ENCODE peak calls at places on chromosomes 11 and 22, in seven cellular contexts. Z is ovary; D is astrocyte; M is naive thymus-derived CD4-positive, alpha-beta T cell; U is mesendoderm; V is IMR-90; R is tibial artery. H is an unnamed sample.

GRCh38 chr11:102367364-102367763 is 20.4 kb downstream of the BIRC2 start:
- DNase-seq in Z (no peak), D (no peak), M (peak; percentile 38), U (no peak), V (peak; percentile 23), R (no peak), H (no peak)

GRCh38 chr11:76782526-76783293 is 446 bp upstream of the TSKU start:
- DNase-seq in Z (peak; percentile 93), D (peak; percentile 95), M (no peak), U (peak; percentile 98), V (peak; percentile 98), R (peak; percentile 91), H (peak; percentile 90)

GRCh38 chr11:44496391-44496790 is 69.1 kb upstream of the CD82 start:
- DNase-seq in Z (no peak), D (no peak), M (no peak), U (peak; percentile 70), V (no peak), R (no peak), H (no peak)

GRCh38 chr11:126440792-126441514 is 85.5 kb downstream of the ST3GAL4 start:
- DNase-seq in Z (peak; percentile 93), D (peak; percentile 28), M (peak; percentile 41), U (peak; percentile 90), V (peak; percentile 59), R (peak; percentile 73), H (peak; percentile 73)

GRCh38 chr11:118892515-118892914 is 8.8 kb downstream of the CXCR5 start:
- DNase-seq in Z (no peak), D (no peak), M (peak; percentile 72), U (no peak), V (no peak), R (no peak), H (no peak)

GRCh38 chr11:63551889-63552266 is 11.3 kb downstream of the PLAAT2 start:
- DNase-seq in Z (no peak), D (no peak), M (no peak), U (no peak), V (no peak), R (no peak), H (no peak)

GRCh38 chr22:38205261-38206128 is 3.7 kb downstream of the MAFF start:
- DNase-seq in Z (peak; percentile 92), D (peak; percentile 84), M (no peak), U (no peak), V (peak; percentile 79), R (peak; percentile 93), H (peak; percentile 78)

GRCh38 chr11:112963368-112963955 is 2.2 kb downstream of the NCAM1 start:
- DNase-seq in Z (peak; percentile 57), D (no peak), M (no peak), U (peak; percentile 10), V (no peak), R (no peak), H (no peak)

GRCh38 chr22:21736084-21736642 is 569 bp upstream of the YPEL1 start:
- DNase-seq in Z (no peak), D (no peak), M (no peak), U (no peak), V (no peak), R (no peak), H (no peak)

GRCh38 chr22:50399751-50400331 is 56.7 kb downstream of the PPP6R2 start:
- DNase-seq in Z (no peak), D (no peak), M (no peak), U (peak; percentile 74), V (no peak), R (peak; percentile 46), H (peak; percentile 23)

GRCh38 chr11:2512431-2513407 is 67.9 kb downstream of the KCNQ1 start:
- DNase-seq in Z (no peak), D (no peak), M (no peak), U (no peak), V (no peak), R (peak; percentile 16), H (no peak)

GRCh38 chr22:49142281-49142680 is 685.4 kb downstream of the BRD1 start:
- DNase-seq in Z (no peak), D (no peak), M (no peak), U (no peak), V (no peak), R (no peak), H (no peak)

GRCh38 chr11:2929511-2929879 is 275 bp upstream of the PHLDA2 start:
- DNase-seq in Z (peak; percentile 53), D (peak; percentile 58), M (no peak), U (no peak), V (peak; percentile 72), R (peak; percentile 55), H (no peak)

GRCh38 chr11:13963169-13963948 is 836 bp downstream of the SPON1 start:
- DNase-seq in Z (peak; percentile 65), D (peak; percentile 14), M (no peak), U (peak; percentile 63), V (peak; percentile 17), R (no peak), H (no peak)

GRCh38 chr11:68007498-68008380 is 2.4 kb upstream of the ALDH3B1 start:
- DNase-seq in Z (no peak), D (no peak), M (no peak), U (no peak), V (no peak), R (no peak), H (no peak)

GRCh38 chr11:117885777-117886176 is 9.3 kb upstream of the FXYD6 start:
- DNase-seq in Z (peak; percentile 97), D (no peak), M (no peak), U (no peak), V (no peak), R (peak; percentile 37), H (peak; percentile 85)

GRCh38 chr22:27799334-27800249 is 2.0 kb downstream of the MN1 start:
- DNase-seq in Z (peak; percentile 76), D (no peak), M (no peak), U (no peak), V (no peak), R (no peak), H (peak; percentile 57)

GRCh38 chr22:26679003-26679629 is 21.7 kb downstream of the MIAT start:
- DNase-seq in Z (peak; percentile 84), D (peak; percentile 48), M (peak; percentile 41), U (peak; percentile 88), V (peak; percentile 71), R (peak; percentile 77), H (peak; percentile 77)

GRCh38 chr11:88229303-88229702 is 54.1 kb upstream of the RAB38 start:
- DNase-seq in Z (no peak), D (no peak), M (no peak), U (no peak), V (no peak), R (no peak), H (no peak)

GRCh38 chr11:1752907-1753425 is 2.6 kb upstream of the IFITM10 start:
- DNase-seq in Z (no peak), D (no peak), M (no peak), U (no peak), V (no peak), R (no peak), H (no peak)

GRCh38 chr22:20441631-20442484 is 4.2 kb upstream of the SCARF2 start:
- DNase-seq in Z (no peak), D (no peak), M (no peak), U (no peak), V (no peak), R (no peak), H (no peak)

GRCh38 chr11:67117667-67118058 is 1.4 kb upstream of the KDM2A start:
- DNase-seq in Z (peak; percentile 76), D (no peak), M (peak; percentile 19), U (peak; percentile 47), V (no peak), R (peak; percentile 19), H (peak; percentile 48)

GRCh38 chr11:34331329-34331728 is 26.5 kb downstream of the ABTB2 start:
- DNase-seq in Z (no peak), D (peak; percentile 77), M (no peak), U (no peak), V (peak; percentile 60), R (peak; percentile 62), H (no peak)

GRCh38 chr11:42225664-42226063 is 766.2 kb upstream of the LRRC4C start:
- DNase-seq in Z (no peak), D (no peak), M (no peak), U (no peak), V (no peak), R (no peak), H (no peak)

GRCh38 chr11:105838668-105839403 is 183.2 kb downstream of the MSANTD4 start:
- DNase-seq in Z (no peak), D (peak; percentile 41), M (no peak), U (peak; percentile 28), V (peak; percentile 80), R (no peak), H (no peak)

DNA sequence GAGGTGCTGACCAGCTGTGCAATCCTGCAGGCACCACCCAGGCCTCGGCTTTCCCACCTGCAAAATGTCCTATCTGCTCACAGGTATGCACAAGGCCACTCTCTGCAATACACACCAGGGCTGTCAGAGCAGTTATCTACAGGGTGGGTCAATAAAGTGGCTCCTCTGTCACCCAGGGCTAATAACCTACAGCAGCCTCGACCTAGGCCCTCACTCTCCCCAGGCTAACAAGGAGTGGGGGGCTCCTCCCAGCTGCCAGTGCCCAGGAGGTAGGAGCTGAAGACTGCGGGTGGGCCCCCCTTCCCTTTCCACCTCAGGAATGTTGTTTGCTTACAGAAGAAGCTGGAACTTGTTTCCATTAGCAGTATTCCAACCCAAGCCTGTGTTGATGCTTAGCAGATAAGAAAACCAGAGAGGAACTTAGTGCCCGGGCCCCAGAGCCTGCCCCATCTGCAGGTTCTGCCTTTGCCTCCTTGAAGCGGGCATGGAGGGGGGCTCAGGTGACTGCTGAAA is 26.8 kb downstream of the MYH9 start:
- DNase-seq in Z (no peak), D (peak; percentile 71), M (no peak), U (peak; percentile 83), V (peak; percentile 76), R (no peak), H (no peak)
- H3K4me1 ChIP-seq in Z (peaks cover 38% of the 10 kb centered on the region), D (peaks cover 91% of the 10 kb centered on the region), M (peaks cover 95% of the 10 kb centered on the region), U (peaks cover 21% of the 10 kb centered on the region), V (peaks cover 65% of the 10 kb centered on the region), R (peaks cover 5% of the 10 kb centered on the region), H (peaks cover 99% of the 10 kb centered on the region)

GRCh38 chr22:45332001-45332400 is 22.3 kb downstream of the FAM118A start:
- DNase-seq in Z (no peak), D (no peak), M (no peak), U (no peak), V (no peak), R (no peak), H (no peak)
- H3K36me3 ChIP-seq in Z (no peaks in the 10 kb centered on the region), D (no peaks in the 10 kb centered on the region), M (no peaks in the 10 kb centered on the region), U (no peaks in the 10 kb centered on the region), V (peaks cover 56% of the 10 kb centered on the region), R (peaks cover 84% of the 10 kb centered on the region), H (peaks cover 4% of the 10 kb centered on the region)

GRCh38 chr11:128339721-128340271 is 247.6 kb downstream of the ETS1 start:
- DNase-seq in Z (no peak), D (no peak), M (no peak), U (no peak), V (no peak), R (no peak), H (no peak)
- H3K4me1 ChIP-seq in Z (no peaks in the 10 kb centered on the region), D (peaks cover 37% of the 10 kb centered on the region), M (peaks cover 33% of the 10 kb centered on the region), U (no peaks in the 10 kb centered on the region), V (peaks cover 18% of the 10 kb centered on the region), R (no peaks in the 10 kb centered on the region), H (peaks cover 56% of the 10 kb centered on the region)

GRCh38 chr11:60938500-60938899 is 13.5 kb downstream of the SLC15A3 start:
- DNase-seq in Z (no peak), D (no peak), M (no peak), U (no peak), V (no peak), R (no peak), H (no peak)
- H3K36me3 ChIP-seq in Z (no peaks in the 10 kb centered on the region), D (no peaks in the 10 kb centered on the region), M (no peaks in the 10 kb centered on the region), U (no peaks in the 10 kb centered on the region), V (peaks cover 34% of the 10 kb centered on the region), R (peaks cover 61% of the 10 kb centered on the region), H (peaks cover 7% of the 10 kb centered on the region)

H was measured in heart right ventricle.